ENCODE peak calls at places on chromosomes 5 and 9, in six cellular contexts. H is amniotic epithelial cell; V is amniotic stem cell; G is D341Med; R is stimulated activated CD4-positive, alpha-beta T cell treated with anti-CD3 and anti-CD28 coated beads, Interleukin-12 subunit alpha, Interleukin-12 subunit beta, amount 100 ng/mL, for 4 hours; P is activated gamma-delta T cell treated with Interleukin-2 at 50 U/mL for 16 hours. M is an unnamed sample.

GRCh38 chr9:7097785-7098420 is 340.1 kb downstream of the KDM4C start:
- DNase-seq in H (peak), V (no peak), G (no peak), R (no peak), P (no peak), M (no peak)

GRCh38 chr9:131421691-131422090 is 27.8 kb downstream of the PRRC2B start:
- DNase-seq in H (no peak), V (no peak), G (no peak), R (no peak), P (no peak), M (no peak)

GRCh38 chr5:143350790-143351603 is 52.5 kb downstream of the NR3C1 start:
- DNase-seq in H (peak), V (no peak), G (no peak), R (no peak), P (no peak), M (no peak)

GRCh38 chr5:150137997-150138396 is 17.6 kb downstream of the PDGFRB start:
- DNase-seq in H (peak), V (no peak), G (no peak), R (no peak), P (no peak), M (no peak)

GRCh38 chr9:15401266-15401665 is 21.4 kb upstream of the SNAPC3 start:
- DNase-seq in H (no peak), V (no peak), G (no peak), R (no peak), P (no peak), M (no peak)

GRCh38 chr9:133441571-133441970 is 18.2 kb upstream of the CACFD1 start:
- DNase-seq in H (no peak), V (no peak), G (no peak), R (no peak), P (no peak), M (no peak)

GRCh38 chr5:175746851-175747250 is 89.0 kb downstream of the HRH2 start:
- DNase-seq in H (no peak), V (no peak), G (peak), R (no peak), P (no peak), M (peak)

GRCh38 chr9:115397591-115398312 is 279.8 kb upstream of the TNC start:
- DNase-seq in H (no peak), V (no peak), G (no peak), R (no peak), P (no peak), M (no peak)

GRCh38 chr5:38921174-38921573 is 75.4 kb downstream of the OSMR start:
- DNase-seq in H (peak), V (no peak), G (no peak), R (no peak), P (no peak), M (peak)

GRCh38 chr5:62547929-62548678 is 30.5 kb upstream of the LRRC70 start:
- DNase-seq in H (peak), V (no peak), G (no peak), R (no peak), P (no peak), M (no peak)

GRCh38 chr9:116223926-116224325 is 70.3 kb downstream of the PAPPA start:
- DNase-seq in H (peak), V (no peak), G (no peak), R (no peak), P (no peak), M (no peak)

GRCh38 chr5:10331341-10331796 is 22.1 kb upstream of the MARCHF6 start:
- DNase-seq in H (peak), V (no peak), G (no peak), R (no peak), P (no peak), M (no peak)

GRCh38 chr5:132838516-132839282 is 8.3 kb upstream of the SHROOM1 start:
- DNase-seq in H (no peak), V (no peak), G (no peak), R (no peak), P (no peak), M (no peak)

GRCh38 chr5:103669615-103670014 is 107.0 kb upstream of the NUDT12 start:
- DNase-seq in H (no peak), V (no peak), G (no peak), R (no peak), P (no peak), M (no peak)

GRCh38 chr5:11528720-11529119 is 375.5 kb downstream of the CTNND2 start:
- DNase-seq in H (no peak), V (no peak), G (no peak), R (no peak), P (no peak), M (no peak)

GRCh38 chr5:133421394-133421793 is 190.9 kb downstream of the FSTL4 start:
- DNase-seq in H (peak), V (no peak), G (peak), R (no peak), P (no peak), M (peak)

GRCh38 chr5:133995341-133995740 is 9.4 kb downstream of the VDAC1 start:
- DNase-seq in H (no peak), V (no peak), G (no peak), R (no peak), P (no peak), M (peak)

GRCh38 chr5:178839319-178839704 is 20.4 kb upstream of the ZNF354B start:
- DNase-seq in H (no peak), V (no peak), G (peak), R (peak), P (peak), M (peak)

M was measured in mesendoderm.